ENCODE peak calls at places on chromosomes 16 and 17, in seven cellular contexts. C is cardiac septum; V is BJ; K is activated T-cell treated with anti-CD3 and anti-CD28 coated beads, Interleukin-2, amount 50 U/mL, for 72 hours; P is CD8-positive, alpha-beta T cell; A is AG09319; F is mesenchymal stem cell. U is an unnamed sample.

GRCh38 chr16:69553332-69553731 is 12.4 kb upstream of the NFAT5 start:
- DNase-seq in C (no peak), V (no peak), K (no peak), P (no peak), A (no peak), F (no peak), U (no peak)

GRCh38 chr17:79834575-79835469 is 4.4 kb downstream of the CBX4 start:
- DNase-seq in C (no peak), V (no peak), K (peak), P (peak), A (no peak), F (no peak), U (peak)

GRCh38 chr16:12178251-12178990 is 201.9 kb downstream of the SNX29 start:
- DNase-seq in C (no peak), V (no peak), K (no peak), P (no peak), A (peak), F (peak), U (no peak)

GRCh38 chr16:55000595-55000994 is 69.9 kb downstream of the IRX5 start:
- DNase-seq in C (no peak), V (no peak), K (no peak), P (no peak), A (no peak), F (no peak), U (no peak)

GRCh38 chr16:1371054-1371978 is 19.6 kb downstream of the GNPTG start:
- DNase-seq in C (no peak), V (no peak), K (no peak), P (no peak), A (no peak), F (no peak), U (no peak)

GRCh38 chr16:85878875-85879274 is 20.1 kb upstream of the IRF8 start:
- DNase-seq in C (no peak), V (peak), K (no peak), P (no peak), A (peak), F (peak), U (peak)

GRCh38 chr17:82528484-82529265 is 9.1 kb downstream of the FOXK2 start:
- DNase-seq in C (no peak), V (no peak), K (no peak), P (no peak), A (no peak), F (peak), U (peak)

GRCh38 chr17:9056566-9056965 is 35.3 kb downstream of the NTN1 start:
- DNase-seq in C (no peak), V (no peak), K (no peak), P (no peak), A (no peak), F (no peak), U (no peak)

GRCh38 chr16:391885-392335 is 5.1 kb upstream of the NME4 start:
- DNase-seq in C (no peak), V (no peak), K (peak), P (peak), A (no peak), F (peak), U (peak)

GRCh38 chr17:40283662-40284061 is 4.0 kb upstream of the CDC6 start:
- DNase-seq in C (no peak), V (peak), K (peak), P (no peak), A (peak), F (peak), U (peak)

GRCh38 chr16:83813818-83814653 is 6.3 kb downstream of the HSBP1 start:
- DNase-seq in C (no peak), V (peak), K (no peak), P (no peak), A (peak), F (peak), U (peak)

GRCh38 chr17:32584792-32585191 is 98.0 kb downstream of the CDK5R1 start:
- DNase-seq in C (no peak), V (no peak), K (no peak), P (no peak), A (peak), F (no peak), U (no peak)

GRCh38 chr16:565420-566330 is 1.1 kb upstream of the NHLRC4 start:
- DNase-seq in C (no peak), V (no peak), K (no peak), P (no peak), A (no peak), F (no peak), U (no peak)

GRCh38 chr17:76032780-76033108 is 5.6 kb upstream of the EVPL start:
- DNase-seq in C (no peak), V (no peak), K (no peak), P (no peak), A (no peak), F (no peak), U (no peak)

GRCh38 chr16:88352261-88353200 is 30.2 kb upstream of the ZNF469 start:
- DNase-seq in C (no peak), V (no peak), K (no peak), P (no peak), A (no peak), F (no peak), U (no peak)

U was measured in dermis blood vessel endothelial cell.